ENCODE peak calls at places on chromosomes 5 and 9, in nine cellular contexts. One of them, this sample, is unnamed.
A peak's percentile ranks its signal among the peaks of the same experiment; 100 is the strongest.

GRCh38 chr5:154194348-154195329 is 4.1 kb downstream of the GALNT10 start:
- DNase-seq in mucosa of descending colon: no peak
- DNase-seq in MM.1S: no peak
- DNase-seq in HCT116: no peak
- DNase-seq in astrocyte: peak; percentile 84
- DNase-seq in CD8-positive, alpha-beta T cell: no peak
- DNase-seq in heart left ventricle: no peak
- DNase-seq in thoracic aorta: no peak
- DNase-seq in IMR-90: peak; percentile 73
- DNase-seq in this sample: no peak

GRCh38 chr5:134436523-134437339 is 25.1 kb upstream of the CDKN2AIPNL start:
- DNase-seq in IMR-90: peak; percentile 98
- DNase-seq in thoracic aorta: no peak
- DNase-seq in CD8-positive, alpha-beta T cell: peak; percentile 68
- DNase-seq in astrocyte: peak; percentile 96
- DNase-seq in HCT116: no peak
- DNase-seq in mucosa of descending colon: peak; percentile 84
- DNase-seq in MM.1S: peak; percentile 89
- DNase-seq in heart left ventricle: peak; percentile 90
- DNase-seq in this sample: peak; percentile 24

GRCh38 chr5:5291357-5291756 is 131.1 kb upstream of the ICE1 start:
- DNase-seq in heart left ventricle: no peak
- DNase-seq in IMR-90: no peak
- DNase-seq in thoracic aorta: no peak
- DNase-seq in MM.1S: no peak
- DNase-seq in astrocyte: peak; percentile 83
- DNase-seq in HCT116: no peak
- DNase-seq in CD8-positive, alpha-beta T cell: no peak
- DNase-seq in mucosa of descending colon: no peak
- DNase-seq in this sample: no peak

GRCh38 chr9:27377811-27378345 is 80.9 kb upstream of the EQTN start:
- DNase-seq in astrocyte: no peak
- DNase-seq in mucosa of descending colon: no peak
- DNase-seq in HCT116: no peak
- DNase-seq in thoracic aorta: no peak
- DNase-seq in heart left ventricle: no peak
- DNase-seq in MM.1S: peak; percentile 6
- DNase-seq in CD8-positive, alpha-beta T cell: no peak
- DNase-seq in IMR-90: no peak
- DNase-seq in this sample: no peak

GRCh38 chr5:143059355-143059754 is 289.2 kb downstream of the ARHGAP26 start:
- DNase-seq in IMR-90: no peak
- DNase-seq in astrocyte: no peak
- DNase-seq in mucosa of descending colon: no peak
- DNase-seq in thoracic aorta: no peak
- DNase-seq in HCT116: no peak
- DNase-seq in heart left ventricle: no peak
- DNase-seq in CD8-positive, alpha-beta T cell: no peak
- DNase-seq in MM.1S: no peak
- DNase-seq in this sample: no peak

GRCh38 chr9:127767909-127768331 is 10.5 kb downstream of the SH2D3C start:
- DNase-seq in mucosa of descending colon: no peak
- DNase-seq in heart left ventricle: peak; percentile 64
- DNase-seq in MM.1S: no peak
- DNase-seq in IMR-90: peak; percentile 41
- DNase-seq in thoracic aorta: no peak
- DNase-seq in CD8-positive, alpha-beta T cell: no peak
- DNase-seq in HCT116: no peak
- DNase-seq in astrocyte: peak; percentile 29
- DNase-seq in this sample: no peak

GRCh38 chr9:120532891-120533290 is 47.1 kb downstream of the CDK5RAP2 start:
- DNase-seq in IMR-90: no peak
- DNase-seq in thoracic aorta: no peak
- DNase-seq in astrocyte: no peak
- DNase-seq in heart left ventricle: no peak
- DNase-seq in HCT116: no peak
- DNase-seq in MM.1S: no peak
- DNase-seq in CD8-positive, alpha-beta T cell: no peak
- DNase-seq in mucosa of descending colon: no peak
- DNase-seq in this sample: no peak

GRCh38 chr5:96248152-96248551 is 184.9 kb downstream of the PCSK1 start:
- DNase-seq in HCT116: no peak
- DNase-seq in CD8-positive, alpha-beta T cell: no peak
- DNase-seq in MM.1S: no peak
- DNase-seq in heart left ventricle: no peak
- DNase-seq in mucosa of descending colon: no peak
- DNase-seq in thoracic aorta: no peak
- DNase-seq in astrocyte: no peak
- DNase-seq in IMR-90: no peak
- DNase-seq in this sample: no peak

GRCh38 chr9:97873410-97873809 is 20.4 kb downstream of the FOXE1 start:
- DNase-seq in HCT116: no peak
- DNase-seq in mucosa of descending colon: no peak
- DNase-seq in thoracic aorta: no peak
- DNase-seq in CD8-positive, alpha-beta T cell: no peak
- DNase-seq in IMR-90: no peak
- DNase-seq in astrocyte: no peak
- DNase-seq in MM.1S: no peak
- DNase-seq in heart left ventricle: no peak
- DNase-seq in this sample: no peak

GRCh38 chr5:132180134-132180745 is 47.4 kb downstream of the P4HA2 start:
- DNase-seq in MM.1S: peak; percentile 55
- DNase-seq in HCT116: peak; percentile 47
- DNase-seq in mucosa of descending colon: no peak
- DNase-seq in CD8-positive, alpha-beta T cell: no peak
- DNase-seq in astrocyte: peak; percentile 55
- DNase-seq in thoracic aorta: no peak
- DNase-seq in heart left ventricle: no peak
- DNase-seq in IMR-90: peak; percentile 74
- DNase-seq in this sample: no peak

GRCh38 chr9:113682297-113682771 is 193.8 kb upstream of the ZNF618 start:
- DNase-seq in astrocyte: peak; percentile 60
- DNase-seq in mucosa of descending colon: peak; percentile 70
- DNase-seq in heart left ventricle: peak; percentile 52
- DNase-seq in IMR-90: peak; percentile 90
- DNase-seq in MM.1S: peak; percentile 40
- DNase-seq in CD8-positive, alpha-beta T cell: no peak
- DNase-seq in thoracic aorta: peak; percentile 32
- DNase-seq in HCT116: peak; percentile 83
- DNase-seq in this sample: peak; percentile 59

GRCh38 chr9:89462817-89463216 is 35.1 kb downstream of the SEMA4D start:
- DNase-seq in astrocyte: no peak
- DNase-seq in HCT116: no peak
- DNase-seq in mucosa of descending colon: no peak
- DNase-seq in heart left ventricle: no peak
- DNase-seq in MM.1S: no peak
- DNase-seq in IMR-90: no peak
- DNase-seq in CD8-positive, alpha-beta T cell: no peak
- DNase-seq in thoracic aorta: no peak
- DNase-seq in this sample: no peak

GRCh38 chr5:39740404-39740803 is 315.6 kb upstream of the DAB2 start:
- DNase-seq in heart left ventricle: no peak
- DNase-seq in CD8-positive, alpha-beta T cell: no peak
- DNase-seq in HCT116: no peak
- DNase-seq in MM.1S: no peak
- DNase-seq in IMR-90: no peak
- DNase-seq in mucosa of descending colon: no peak
- DNase-seq in thoracic aorta: no peak
- DNase-seq in astrocyte: no peak
- DNase-seq in this sample: no peak

GRCh38 chr5:83095973-83096539 is 18.7 kb downstream of the XRCC4 start:
- DNase-seq in astrocyte: peak; percentile 87
- DNase-seq in heart left ventricle: peak; percentile 42
- DNase-seq in mucosa of descending colon: no peak
- DNase-seq in IMR-90: peak; percentile 88
- DNase-seq in HCT116: peak; percentile 74
- DNase-seq in MM.1S: no peak
- DNase-seq in thoracic aorta: no peak
- DNase-seq in CD8-positive, alpha-beta T cell: no peak
- DNase-seq in this sample: no peak

GRCh38 chr9:90778746-90779145 is 22.9 kb upstream of the SYK start:
- DNase-seq in thoracic aorta: no peak
- DNase-seq in astrocyte: no peak
- DNase-seq in heart left ventricle: no peak
- DNase-seq in HCT116: no peak
- DNase-seq in CD8-positive, alpha-beta T cell: no peak
- DNase-seq in mucosa of descending colon: no peak
- DNase-seq in IMR-90: no peak
- DNase-seq in MM.1S: no peak
- DNase-seq in this sample: no peak

GRCh38 chr5:36363101-36363500 is 61.4 kb upstream of the RANBP3L start:
- DNase-seq in HCT116: no peak
- DNase-seq in CD8-positive, alpha-beta T cell: no peak
- DNase-seq in MM.1S: no peak
- DNase-seq in astrocyte: peak; percentile 90
- DNase-seq in IMR-90: peak; percentile 43
- DNase-seq in heart left ventricle: no peak
- DNase-seq in mucosa of descending colon: no peak
- DNase-seq in thoracic aorta: no peak
- DNase-seq in this sample: no peak

GRCh38 chr5:76918539-76918938 is 34.3 kb upstream of the CRHBP start:
- DNase-seq in mucosa of descending colon: no peak
- DNase-seq in HCT116: no peak
- DNase-seq in thoracic aorta: no peak
- DNase-seq in heart left ventricle: no peak
- DNase-seq in IMR-90: no peak
- DNase-seq in astrocyte: no peak
- DNase-seq in MM.1S: no peak
- DNase-seq in CD8-positive, alpha-beta T cell: no peak
- DNase-seq in this sample: no peak
- H3K4me1 ChIP-seq in mucosa of descending colon: no peaks in the 10 kb centered on the region
- H3K4me1 ChIP-seq in HCT116: no peaks in the 10 kb centered on the region
- H3K4me1 ChIP-seq in thoracic aorta: no peaks in the 10 kb centered on the region
- H3K4me1 ChIP-seq in heart left ventricle: no peaks in the 10 kb centered on the region
- H3K4me1 ChIP-seq in IMR-90: no peaks in the 10 kb centered on the region
- H3K4me1 ChIP-seq in astrocyte: no peaks in the 10 kb centered on the region
- H3K4me1 ChIP-seq in MM.1S: no peaks in the 10 kb centered on the region
- H3K4me1 ChIP-seq in CD8-positive, alpha-beta T cell: no peaks in the 10 kb centered on the region
- H3K4me1 ChIP-seq in this sample: no peaks in the 10 kb centered on the region

DNA sequence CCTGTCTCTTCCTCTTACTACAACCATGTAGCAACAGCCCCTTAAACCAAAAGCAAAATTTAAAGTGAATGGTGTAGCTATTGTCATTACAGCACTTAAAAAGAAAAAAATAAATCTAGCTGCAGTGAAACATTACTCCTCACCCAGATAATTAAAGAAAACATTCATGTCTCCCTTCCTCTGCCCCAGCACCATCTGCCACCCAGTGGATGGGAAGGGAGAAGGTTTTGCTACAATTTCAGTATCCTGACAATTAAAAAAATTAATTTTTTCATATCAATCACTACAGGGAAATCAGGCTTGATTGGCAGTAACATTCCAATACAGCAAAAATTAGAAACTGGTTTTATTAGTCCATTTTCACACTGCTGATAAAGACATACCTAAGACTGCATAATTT is 147.4 kb upstream of the PUM3 start:
- DNase-seq in mucosa of descending colon: no peak
- DNase-seq in astrocyte: no peak
- DNase-seq in CD8-positive, alpha-beta T cell: no peak
- DNase-seq in heart left ventricle: no peak
- DNase-seq in MM.1S: no peak
- DNase-seq in HCT116: no peak
- DNase-seq in IMR-90: no peak
- DNase-seq in thoracic aorta: no peak
- DNase-seq in this sample: no peak
- TF ChIP-seq CTCF in mucosa of descending colon: no peak
- TF ChIP-seq CTCF in astrocyte: no peak
- TF ChIP-seq CTCF in CD8-positive, alpha-beta T cell: no peak
- TF ChIP-seq CTCF in heart left ventricle: no peak
- TF ChIP-seq CTCF in MM.1S: no peak
- TF ChIP-seq CTCF in HCT116: no peak
- TF ChIP-seq CTCF in IMR-90: peak; percentile 20
- TF ChIP-seq CTCF in thoracic aorta: no peak
- TF ChIP-seq CTCF in this sample: no peak

GRCh38 chr9:87685871-87686519 is 39.9 kb upstream of the CTSL start:
- DNase-seq in heart left ventricle: peak; percentile 52
- DNase-seq in IMR-90: peak; percentile 27
- DNase-seq in astrocyte: no peak
- DNase-seq in CD8-positive, alpha-beta T cell: no peak
- DNase-seq in MM.1S: no peak
- DNase-seq in mucosa of descending colon: no peak
- DNase-seq in thoracic aorta: no peak
- DNase-seq in HCT116: no peak
- DNase-seq in this sample: no peak

GRCh38 chr9:87686520-87687090 is 39.3 kb upstream of the CTSL start:
- DNase-seq in mucosa of descending colon: no peak
- DNase-seq in CD8-positive, alpha-beta T cell: no peak
- DNase-seq in heart left ventricle: no peak
- DNase-seq in astrocyte: no peak
- DNase-seq in MM.1S: no peak
- DNase-seq in thoracic aorta: no peak
- DNase-seq in HCT116: no peak
- DNase-seq in IMR-90: no peak
- DNase-seq in this sample: no peak

GRCh38 chr9:87685431-87685830 is 40.5 kb upstream of the CTSL start:
- DNase-seq in IMR-90: peak; percentile 67
- DNase-seq in astrocyte: peak; percentile 25
- DNase-seq in MM.1S: no peak
- DNase-seq in CD8-positive, alpha-beta T cell: no peak
- DNase-seq in mucosa of descending colon: no peak
- DNase-seq in thoracic aorta: no peak
- DNase-seq in HCT116: no peak
- DNase-seq in heart left ventricle: no peak
- DNase-seq in this sample: no peak

GRCh38 chr9:87683751-87684626 is 41.9 kb upstream of the CTSL start:
- DNase-seq in MM.1S: no peak
- DNase-seq in thoracic aorta: no peak
- DNase-seq in CD8-positive, alpha-beta T cell: no peak
- DNase-seq in HCT116: no peak
- DNase-seq in astrocyte: no peak
- DNase-seq in mucosa of descending colon: no peak
- DNase-seq in heart left ventricle: no peak
- DNase-seq in IMR-90: no peak
- DNase-seq in this sample: no peak

GRCh38 chr9:87684627-87685204 is 41.2 kb upstream of the CTSL start:
- DNase-seq in thoracic aorta: no peak
- DNase-seq in IMR-90: peak; percentile 24
- DNase-seq in astrocyte: no peak
- DNase-seq in CD8-positive, alpha-beta T cell: no peak
- DNase-seq in heart left ventricle: no peak
- DNase-seq in mucosa of descending colon: peak; percentile 73
- DNase-seq in MM.1S: no peak
- DNase-seq in HCT116: peak; percentile 15
- DNase-seq in this sample: no peak
- H3K36me3 ChIP-seq in thoracic aorta: peaks cover 7% of the 10 kb centered on the region
- H3K36me3 ChIP-seq in IMR-90: no peaks in the 10 kb centered on the region
- H3K36me3 ChIP-seq in astrocyte: no peaks in the 10 kb centered on the region
- H3K36me3 ChIP-seq in CD8-positive, alpha-beta T cell: no peaks in the 10 kb centered on the region
- H3K36me3 ChIP-seq in heart left ventricle: peaks cover 15% of the 10 kb centered on the region
- H3K36me3 ChIP-seq in mucosa of descending colon: no peaks in the 10 kb centered on the region
- H3K36me3 ChIP-seq in MM.1S: peaks cover 9% of the 10 kb centered on the region
- H3K36me3 ChIP-seq in HCT116: no peaks in the 10 kb centered on the region
- H3K36me3 ChIP-seq in this sample: no peaks in the 10 kb centered on the region

DNA sequence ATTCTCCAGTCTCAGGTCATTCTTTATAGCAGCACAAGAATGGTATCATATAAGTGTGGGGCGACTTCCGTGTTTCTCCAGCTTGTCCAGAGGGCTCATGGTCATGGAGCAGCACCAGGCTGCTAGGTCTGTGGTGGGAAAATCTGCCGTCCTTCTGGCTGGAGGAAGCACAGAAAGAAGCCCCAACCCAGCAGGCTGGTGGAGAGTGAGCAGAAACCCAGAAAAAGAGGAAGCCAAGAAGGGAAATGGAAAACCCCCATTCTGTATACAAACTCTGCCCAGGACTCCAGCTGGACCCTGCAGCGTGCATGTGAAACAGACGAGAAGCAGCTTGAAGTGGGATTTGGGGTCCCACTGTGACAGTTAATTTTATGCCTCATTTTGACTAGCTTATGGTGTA is 34.3 kb upstream of the OLFM1 start:
- DNase-seq in mucosa of descending colon: no peak
- DNase-seq in astrocyte: no peak
- DNase-seq in thoracic aorta: no peak
- DNase-seq in CD8-positive, alpha-beta T cell: no peak
- DNase-seq in heart left ventricle: no peak
- DNase-seq in HCT116: no peak
- DNase-seq in IMR-90: no peak
- DNase-seq in MM.1S: no peak
- DNase-seq in this sample: peak; percentile 3
- H3K4me1 ChIP-seq in mucosa of descending colon: no peaks in the 10 kb centered on the region
- H3K4me1 ChIP-seq in astrocyte: no peaks in the 10 kb centered on the region
- H3K4me1 ChIP-seq in thoracic aorta: no peaks in the 10 kb centered on the region
- H3K4me1 ChIP-seq in CD8-positive, alpha-beta T cell: no peaks in the 10 kb centered on the region
- H3K4me1 ChIP-seq in heart left ventricle: no peaks in the 10 kb centered on the region
- H3K4me1 ChIP-seq in HCT116: no peaks in the 10 kb centered on the region
- H3K4me1 ChIP-seq in IMR-90: no peaks in the 10 kb centered on the region
- H3K4me1 ChIP-seq in MM.1S: no peaks in the 10 kb centered on the region
- H3K4me1 ChIP-seq in this sample: no peaks in the 10 kb centered on the region